ENCODE peak calls at places on chromosomes 1 and 21, in four cellular contexts. H is right lobe of liver; U is stimulated activated CD4-positive, alpha-beta T cell treated with anti-CD3 and anti-CD28 coated beads, Interleukin-15, amount 100 ng/mL, for 48 hours; K is ureter. R is an unnamed sample.

GRCh38 chr1:59020151-59020997 is 236.5 kb upstream of the JUN start:
- DNase-seq in H (no peak), K (peak), U (peak), R (peak)

GRCh38 chr1:100006688-100007087 is 36.9 kb downstream of the SLC35A3 start:
- DNase-seq in U (no peak), K (no peak), H (no peak), R (no peak)

GRCh38 chr1:55989971-55990370 is 589.4 kb downstream of the PLPP3 start:
- DNase-seq in U (no peak), K (no peak), H (no peak), R (no peak)

GRCh38 chr21:26572668-26573381 is at the start of gene CYYR1:
- DNase-seq in K (peak), U (no peak), H (peak), R (no peak)

GRCh38 chr1:35642472-35642955 is 1.2 kb upstream of the PSMB2 start:
- DNase-seq in H (no peak), K (no peak), U (peak), R (peak)

GRCh38 chr1:109099871-109100757 is 9.6 kb downstream of the TMEM167B start:
- DNase-seq in K (peak), U (peak), H (peak), R (peak)

GRCh38 chr1:230536641-230537155 is 105.6 kb upstream of the COG2 start:
- DNase-seq in H (no peak), K (no peak), U (no peak), R (no peak)

GRCh38 chr21:22201669-22202068 is 1203.5 kb downstream of the NCAM2 start:
- DNase-seq in K (no peak), U (no peak), H (no peak), R (no peak)

R was measured in activated naive CD4-positive, alpha-beta T cell treated with Interleukin-2 at 50 U/mL for 16 hours.